ENCODE peak calls at places on chromosome 16, in nine cellular contexts. P is psoas muscle, L is stomach, G is gastrocnemius medialis, E is vagina, S is SK-N-SH, A is BE2C, F is upper lobe of right lung, I is right lobe of liver. K is an unnamed sample.
A peak's percentile ranks its signal among the peaks of the same experiment; 100 is the strongest.

GRCh38 chr16:47258874-47259461 is 115.2 kb upstream of the NETO2 start:
- DNase-seq in P (no peak), L (no peak), G (no peak), E (no peak), S (peak; percentile 42), A (peak; percentile 35), F (no peak), I (no peak), K (no peak)

GRCh38 chr16:86619263-86619935 is 41.0 kb downstream of the FOXL1 start:
- DNase-seq in P (no peak), L (no peak), G (no peak), E (no peak), S (no peak), A (no peak), F (no peak), I (no peak), K (no peak)

GRCh38 chr16:87789437-87790277 is 23.9 kb upstream of the KLHDC4 start:
- DNase-seq in P (no peak), L (peak; percentile 60), G (peak; percentile 60), E (no peak), S (no peak), A (no peak), F (no peak), I (peak; percentile 90), K (peak; percentile 100)

GRCh38 chr16:19967561-19967960 is 82.9 kb upstream of the GPRC5B start:
- DNase-seq in P (no peak), L (no peak), G (no peak), E (no peak), S (no peak), A (no peak), F (no peak), I (no peak), K (no peak)

GRCh38 chr16:28012031-28012445 is 51.5 kb downstream of the GSG1L start:
- DNase-seq in P (no peak), L (no peak), G (no peak), E (no peak), S (no peak), A (no peak), F (no peak), I (no peak), K (no peak)

GRCh38 chr16:10926867-10927266 is 15.4 kb downstream of the DEXI start:
- DNase-seq in P (no peak), L (no peak), G (no peak), E (no peak), S (no peak), A (no peak), F (peak; percentile 11), I (no peak), K (no peak)

GRCh38 chr16:83305092-83305491 is 502.7 kb upstream of the HSBP1 start:
- DNase-seq in P (no peak), L (no peak), G (no peak), E (no peak), S (no peak), A (no peak), F (no peak), I (no peak), K (no peak)

GRCh38 chr16:55349867-55350266 is 25.9 kb downstream of the IRX6 start:
- DNase-seq in P (no peak), L (no peak), G (no peak), E (no peak), S (no peak), A (no peak), F (no peak), I (no peak), K (no peak)

GRCh38 chr16:67399749-67400704 is 6.7 kb upstream of the TPPP3 start:
- DNase-seq in P (peak; percentile 41), L (no peak), G (peak; percentile 57), E (no peak), S (peak; percentile 69), A (peak; percentile 72), F (no peak), I (no peak), K (no peak)

GRCh38 chr16:4529085-4530060 is 9.2 kb downstream of the CDIP1 start:
- DNase-seq in P (no peak), L (no peak), G (no peak), E (no peak), S (no peak), A (no peak), F (no peak), I (no peak), K (no peak)

GRCh38 chr16:50539822-50540710 is 8.1 kb upstream of the NKD1 start:
- DNase-seq in P (no peak), L (no peak), G (no peak), E (no peak), S (no peak), A (no peak), F (no peak), I (no peak), K (no peak)

GRCh38 chr16:28975158-28975603 is 603 bp downstream of the SPNS1 start:
- DNase-seq in P (no peak), L (no peak), G (no peak), E (no peak), S (no peak), A (no peak), F (no peak), I (no peak), K (no peak)

GRCh38 chr16:47460755-47461597 is at the start of the genes ITFG1 and PHKB:
- DNase-seq in P (peak; percentile 96), L (peak; percentile 91), G (peak; percentile 93), E (no peak), S (peak; percentile 93), A (peak; percentile 96), F (peak; percentile 97), I (peak; percentile 95), K (peak; percentile 94)

DNA sequence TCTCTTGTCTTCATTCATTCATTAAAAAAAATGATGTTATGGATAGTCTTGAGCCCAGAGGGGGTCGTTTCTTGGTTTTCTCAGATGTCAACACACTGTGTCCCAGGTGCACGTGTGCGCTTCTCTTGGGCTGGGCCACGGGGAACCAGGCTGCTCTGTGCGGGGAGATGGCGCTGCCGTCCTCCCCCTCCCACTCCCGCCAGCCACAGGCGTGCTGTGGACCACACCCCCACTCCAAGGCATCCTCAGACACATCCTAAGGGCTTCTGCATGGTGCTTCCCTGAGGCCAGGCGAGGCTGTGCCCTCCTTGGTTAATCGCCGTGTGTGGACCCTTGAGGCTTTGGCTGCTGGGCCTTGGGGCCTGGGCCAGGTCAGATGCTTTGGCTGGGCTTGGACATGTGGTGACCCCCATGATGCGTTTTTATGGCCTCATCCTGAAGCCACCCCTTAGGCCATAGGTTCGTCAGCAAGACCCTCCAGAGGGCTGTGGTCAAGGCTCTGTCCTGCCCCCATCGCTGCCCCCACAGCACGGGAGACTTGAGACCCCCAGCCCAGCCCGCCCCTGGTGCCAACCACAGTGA is 245.7 kb upstream of the CIBAR2 start:
- DNase-seq in P (no peak), L (no peak), G (no peak), E (no peak), S (no peak), A (no peak), F (peak; percentile 51), I (no peak), K (no peak)
- H3K4me1 ChIP-seq in P (peaks cover 26% of the 10 kb centered on the region), L (peaks cover 67% of the 10 kb centered on the region), G (peaks cover 9% of the 10 kb centered on the region), E (peaks cover 36% of the 10 kb centered on the region), S (peaks cover 12% of the 10 kb centered on the region), A (peaks cover 69% of the 10 kb centered on the region), F (peaks cover 14% of the 10 kb centered on the region), I (peaks cover 33% of the 10 kb centered on the region), K (peaks cover 37% of the 10 kb centered on the region)

DNA sequence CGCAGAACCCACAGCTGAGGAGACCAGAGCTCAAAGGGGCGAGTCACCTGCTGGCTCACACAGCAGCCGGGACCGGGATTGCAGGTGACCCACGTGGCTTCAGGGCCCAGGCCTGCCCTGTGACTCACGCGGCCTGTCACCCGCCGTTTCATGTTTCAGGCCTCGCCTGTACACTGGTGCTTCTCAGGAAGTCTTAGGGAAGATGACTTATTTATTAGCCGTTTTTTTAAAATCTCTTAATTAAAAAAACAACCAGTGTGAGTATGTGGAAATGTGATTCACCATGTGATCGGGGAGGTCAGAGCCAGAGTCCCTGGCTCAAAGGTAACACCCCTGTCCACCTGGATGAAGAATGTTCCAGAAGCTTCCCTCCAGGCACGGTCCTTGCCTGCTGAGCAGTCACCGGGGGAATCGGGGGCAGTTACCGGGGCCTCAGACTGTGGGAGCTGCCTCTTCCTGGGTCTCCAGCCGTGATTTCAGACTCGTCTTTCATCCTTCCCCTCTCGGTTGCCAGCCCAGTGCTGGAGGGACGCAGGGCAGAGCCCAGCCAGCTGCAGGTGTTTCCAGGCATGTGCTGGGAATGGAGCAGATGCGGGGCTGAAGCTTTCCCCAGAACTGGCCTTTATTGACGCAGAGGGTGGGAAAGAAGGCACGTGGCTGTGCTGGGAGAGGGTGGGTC is 49.3 kb downstream of the CMIP start:
- DNase-seq in P (no peak), L (peak; percentile 78), G (no peak), E (no peak), S (no peak), A (no peak), F (no peak), I (peak; percentile 85), K (peak; percentile 95)
- H3K4me1 ChIP-seq in P (peaks cover 4% of the 10 kb centered on the region), L (peaks cover 92% of the 10 kb centered on the region), G (no peaks in the 10 kb centered on the region), E (peaks cover 91% of the 10 kb centered on the region), S (peaks cover 9% of the 10 kb centered on the region), A (no peaks in the 10 kb centered on the region), F (peaks cover 78% of the 10 kb centered on the region), I (peaks cover 52% of the 10 kb centered on the region), K (peaks cover 34% of the 10 kb centered on the region)

GRCh38 chr16:72066747-72067146 is 3.7 kb downstream of the HPR start:
- DNase-seq in P (no peak), L (no peak), G (no peak), E (no peak), S (peak; percentile 37), A (no peak), F (no peak), I (no peak), K (no peak)

GRCh38 chr16:72073831-72074230 is 10.8 kb downstream of the HPR start:
- DNase-seq in P (no peak), L (peak; percentile 31), G (peak; percentile 37), E (no peak), S (no peak), A (no peak), F (no peak), I (no peak), K (no peak)

GRCh38 chr16:72064361-72064894 is 1.4 kb downstream of the HPR start:
- DNase-seq in P (no peak), L (no peak), G (no peak), E (no peak), S (no peak), A (no peak), F (no peak), I (no peak), K (no peak)

GRCh38 chr16:72072514-72073342 is 9.7 kb downstream of the HPR start:
- DNase-seq in P (no peak), L (no peak), G (no peak), E (no peak), S (no peak), A (no peak), F (no peak), I (no peak), K (no peak)

DNA sequence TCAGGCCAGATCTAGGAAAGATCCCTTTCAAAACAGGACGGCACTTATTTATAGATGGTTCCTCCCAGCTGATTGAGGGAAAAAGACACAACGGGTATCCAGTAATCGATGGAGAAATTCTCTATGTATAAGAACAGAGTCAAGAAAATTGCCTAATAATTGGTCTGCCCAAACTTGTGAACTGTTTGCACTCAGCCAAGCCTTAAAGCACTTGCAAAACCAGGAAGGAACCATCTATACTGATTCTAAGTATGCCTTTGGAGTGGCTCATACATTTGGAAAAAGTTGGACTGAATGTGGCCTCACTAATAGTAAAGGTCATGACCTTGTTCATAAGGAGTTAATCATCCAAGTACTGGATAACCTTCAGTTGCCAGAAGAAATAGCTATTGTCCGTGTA is 5.9 kb downstream of the HPR start:
- DNase-seq in P (no peak), L (no peak), G (no peak), E (no peak), S (no peak), A (no peak), F (no peak), I (no peak), K (no peak)
- H3K4me1 ChIP-seq in P (peaks cover 7% of the 10 kb centered on the region), L (peaks cover 23% of the 10 kb centered on the region), G (peaks cover 17% of the 10 kb centered on the region), E (no peaks in the 10 kb centered on the region), S (no peaks in the 10 kb centered on the region), A (no peaks in the 10 kb centered on the region), F (peaks cover 7% of the 10 kb centered on the region), I (peaks cover 6% of the 10 kb centered on the region), K (no peaks in the 10 kb centered on the region)

GRCh38 chr16:89455178-89455577 is 35.2 kb downstream of the ANKRD11 start:
- DNase-seq in P (no peak), L (no peak), G (no peak), E (no peak), S (no peak), A (no peak), F (no peak), I (no peak), K (no peak)
- H3K4me1 ChIP-seq in P (peaks cover 54% of the 10 kb centered on the region), L (peaks cover 79% of the 10 kb centered on the region), G (peaks cover 45% of the 10 kb centered on the region), E (peaks cover 87% of the 10 kb centered on the region), S (peaks cover 23% of the 10 kb centered on the region), A (peaks cover 5% of the 10 kb centered on the region), F (peaks cover 39% of the 10 kb centered on the region), I (no peaks in the 10 kb centered on the region), K (peaks cover 67% of the 10 kb centered on the region)